ENCODE peak calls at places on chromosomes 16 and 17, in five cellular contexts. B is GM23338, D is spleen, M is esophagus muscularis mucosa, I is HL-60. X is an unnamed sample.

GRCh38 chr16:8878523-8878911 is 3.6 kb upstream of the LITAFD start:
- DNase-seq in M (no peak), B (peak; percentile 36), D (no peak), I (no peak), X (no peak)

GRCh38 chr17:48893646-48894508 is 1.3 kb downstream of the ATP5MC1 start:
- DNase-seq in D (peak; percentile 46), M (no peak), B (no peak), I (no peak), X (no peak)

GRCh38 chr17:76884995-76885896 is 17.0 kb downstream of the MGAT5B start:
- DNase-seq in D (no peak), B (peak; percentile 56), I (no peak), M (no peak), X (no peak)

GRCh38 chr17:77872199-77872598 is 86.3 kb upstream of the TNRC6C start:
- DNase-seq in B (no peak), M (no peak), I (no peak), D (peak; percentile 41), X (no peak)

GRCh38 chr16:55120408-55120807 is 189.7 kb downstream of the IRX5 start:
- DNase-seq in D (no peak), I (no peak), B (peak; percentile 27), M (no peak), X (no peak)

GRCh38 chr17:56891751-56892150 is 22.1 kb downstream of the TRIM25 start:
- DNase-seq in D (peak; percentile 83), I (no peak), M (no peak), B (peak; percentile 76), X (no peak)

GRCh38 chr17:50117202-50118040 is 12.5 kb downstream of the SAMD14 start:
- DNase-seq in D (peak; percentile 87), M (no peak), I (no peak), B (peak; percentile 89), X (peak; percentile 78)

GRCh38 chr16:53732296-53732929 is 28.5 kb downstream of the FTO start:
- DNase-seq in D (no peak), M (no peak), I (no peak), B (no peak), X (no peak)

GRCh38 chr17:62627904-62628603 is 584 bp downstream of the MRC2 start:
- DNase-seq in I (peak; percentile 74), D (no peak), M (no peak), B (peak; percentile 30), X (peak; percentile 64)

GRCh38 chr17:2386400-2387085 is 14.3 kb downstream of the MNT start:
- DNase-seq in I (no peak), M (no peak), D (no peak), B (no peak), X (no peak)

GRCh38 chr16:30777591-30778297 is 9.3 kb downstream of the ZNF629 start:
- DNase-seq in D (no peak), I (no peak), B (peak; percentile 37), M (no peak), X (no peak)

GRCh38 chr17:58677204-58677880 is 14.5 kb downstream of the TEX14 start:
- DNase-seq in M (no peak), B (no peak), I (no peak), D (no peak), X (no peak)

GRCh38 chr16:12547608-12547922 is 256.1 kb downstream of the CPPED1 start:
- DNase-seq in M (no peak), B (no peak), I (no peak), D (no peak), X (no peak)

GRCh38 chr17:21361020-21361809 is 14.9 kb upstream of the KCNJ12 start:
- DNase-seq in M (no peak), B (no peak), I (no peak), D (no peak), X (no peak)

GRCh38 chr16:48132696-48133095 is 23.1 kb downstream of the ABCC12 start:
- DNase-seq in B (no peak), D (no peak), I (no peak), M (no peak), X (no peak)

GRCh38 chr17:8736362-8736761 is 8.3 kb downstream of the CCDC42 start:
- DNase-seq in M (no peak), I (no peak), D (peak; percentile 7), B (no peak), X (no peak)

GRCh38 chr16:67877064-67877463 is 4.2 kb downstream of the EDC4 start:
- DNase-seq in M (no peak), I (no peak), B (no peak), D (no peak), X (no peak)

GRCh38 chr16:87098361-87098760 is 218.8 kb downstream of the C16orf95 start:
- DNase-seq in M (no peak), B (no peak), D (no peak), I (no peak), X (no peak)

GRCh38 chr16:3094289-3095027 is 4.6 kb downstream of the ZSCAN10 start:
- DNase-seq in M (no peak), I (no peak), B (peak; percentile 86), D (peak; percentile 48), X (no peak)

GRCh38 chr17:41775394-41776226 is 10.9 kb downstream of the JUP start:
- DNase-seq in B (peak; percentile 68), D (no peak), M (no peak), I (no peak), X (no peak)

GRCh38 chr17:41777157-41777578 is 9.3 kb downstream of the JUP start:
- DNase-seq in B (peak; percentile 54), D (no peak), I (no peak), M (no peak), X (no peak)

GRCh38 chr17:41781404-41782110 is 5.0 kb downstream of the JUP start:
- DNase-seq in M (no peak), B (no peak), I (no peak), D (no peak), X (no peak)

GRCh38 chr17:41779954-41780353 is 6.6 kb downstream of the JUP start:
- DNase-seq in M (no peak), B (no peak), D (no peak), I (no peak), X (no peak)

DNA sequence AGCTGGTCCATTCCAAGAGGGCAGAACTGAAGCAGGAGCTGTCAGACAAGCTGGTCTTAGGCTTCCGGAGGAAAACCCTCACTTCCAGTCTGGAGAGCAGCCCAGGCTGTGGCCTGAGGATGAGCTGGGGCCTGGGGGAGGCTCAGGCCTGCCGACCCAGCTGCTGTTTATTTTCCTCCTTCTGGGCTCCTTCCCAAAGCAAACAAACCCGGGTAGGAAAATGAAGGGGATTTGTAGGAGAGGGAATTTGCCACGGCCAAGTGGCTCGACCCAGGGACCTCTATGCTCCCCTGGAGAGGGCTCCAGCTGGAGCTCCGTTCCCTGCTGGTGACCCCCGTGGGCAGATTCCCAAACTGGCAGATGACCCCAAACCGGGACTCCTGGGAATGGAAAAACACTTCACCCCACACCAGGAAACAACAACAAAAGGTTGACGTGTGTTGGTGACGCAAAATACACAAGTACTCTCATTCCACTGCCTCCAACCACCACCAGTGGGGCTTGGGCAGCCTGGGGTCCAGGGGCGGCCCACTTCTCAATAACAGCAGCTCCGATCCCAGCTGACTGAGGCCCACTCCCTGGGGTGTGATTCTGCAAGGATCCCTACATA is 8.8 kb downstream of the JUP start:
- DNase-seq in M (no peak), B (no peak), D (no peak), I (no peak), X (no peak)
- TF ChIP-seq POLR2AphosphoS5 in M (no peak), B (no peak), D (peak; percentile 66), I (no peak), X (no peak)

GRCh38 chr17:63855185-63855584 is 12.7 kb upstream of the SMARCD2 start:
- DNase-seq in D (peak; percentile 30), I (no peak), M (no peak), B (no peak), X (no peak)

GRCh38 chr17:63848834-63849689 is 6.6 kb upstream of the SMARCD2 start:
- DNase-seq in D (peak; percentile 98), M (peak; percentile 98), I (peak; percentile 93), B (peak; percentile 96), X (peak; percentile 97)

GRCh38 chr17:63850401-63850800 is 7.9 kb upstream of the SMARCD2 start:
- DNase-seq in I (no peak), B (no peak), D (peak; percentile 36), M (no peak), X (no peak)

GRCh38 chr17:63854709-63855108 is 12.2 kb upstream of the SMARCD2 start:
- DNase-seq in D (peak; percentile 13), I (no peak), B (no peak), M (no peak), X (no peak)

DNA sequence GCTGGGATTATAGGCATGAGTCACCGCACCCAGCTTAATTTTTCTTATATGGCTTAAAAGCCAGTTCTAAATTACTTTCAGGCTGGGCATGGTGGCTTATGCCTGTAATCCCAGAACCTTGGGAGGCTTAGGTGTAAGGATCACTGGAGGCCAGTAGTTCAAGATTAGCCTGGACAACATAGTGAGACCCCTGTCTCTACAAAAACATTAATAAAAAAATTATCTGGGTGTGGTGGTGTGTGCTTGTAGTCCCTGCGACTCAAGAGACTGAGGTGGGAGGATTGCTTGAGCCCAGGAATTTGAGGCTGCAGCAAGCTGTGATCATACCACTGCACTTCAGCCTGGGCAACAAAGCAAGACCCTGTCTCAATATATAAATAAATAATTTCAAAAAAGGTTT is 10.8 kb upstream of the SMARCD2 start:
- DNase-seq in M (no peak), B (no peak), D (peak; percentile 1), I (no peak), X (no peak)
- TF ChIP-seq POLR2AphosphoS5 in M (no peak), B (no peak), D (no peak), I (no peak), X (no peak)

GRCh38 chr16:88624481-88624880 is 13.9 kb upstream of the IL17C start:
- DNase-seq in I (no peak), D (no peak), M (no peak), B (no peak), X (no peak)
- TF ChIP-seq POLR2AphosphoS5 in I (no peak), D (no peak), M (no peak), B (no peak), X (no peak)

GRCh38 chr17:18246109-18246725 is 12.3 kb downstream of the FLII start:
- DNase-seq in B (no peak), D (no peak), I (no peak), M (no peak), X (no peak)
- TF ChIP-seq POLR2AphosphoS5 in B (no peak), D (no peak), I (no peak), M (no peak), X (no peak)